ENCODE peak calls at places on chromosome 1, in four cellular contexts. V, X, K and M are unnamed samples.

GRCh38 chr1:73862343-73862742 is 335.6 kb downstream of the LRRIQ3 start:
- DNase-seq in V (no peak), X (no peak), K (no peak), M (no peak)

GRCh38 chr1:6460349-6461236 is 5.4 kb downstream of the TNFRSF25 start:
- DNase-seq in V (no peak), X (no peak), K (no peak), M (peak)

GRCh38 chr1:55285849-55286248 is 70.7 kb upstream of the USP24 start:
- DNase-seq in V (peak), X (no peak), K (no peak), M (no peak)

GRCh38 chr1:50474859-50475809 is 51.9 kb upstream of the DMRTA2 start:
- DNase-seq in V (peak), X (no peak), K (peak), M (no peak)

GRCh38 chr1:219379691-219380090 is 206.0 kb downstream of the LYPLAL1 start:
- DNase-seq in V (no peak), X (no peak), K (no peak), M (no peak)

GRCh38 chr1:19338323-19338762 is 26.2 kb downstream of the SLC66A1 start:
- DNase-seq in V (peak), X (no peak), K (no peak), M (no peak)

GRCh38 chr1:230157409-230158390 is 90.7 kb downstream of the GALNT2 start:
- DNase-seq in V (peak), X (no peak), K (no peak), M (no peak)

GRCh38 chr1:243459059-243459458 is 203.2 kb downstream of the SDCCAG8 start:
- DNase-seq in V (no peak), X (no peak), K (no peak), M (no peak)

GRCh38 chr1:32101233-32101681 is 6.6 kb upstream of the KPNA6 start:
- DNase-seq in V (peak), X (no peak), K (peak), M (no peak)

GRCh38 chr1:46133181-46133658 is 791 bp upstream of the PIK3R3 start:
- DNase-seq in V (no peak), X (peak), K (no peak), M (no peak)

GRCh38 chr1:241825581-241825980 is 22.4 kb upstream of the EXO1 start:
- DNase-seq in V (peak), X (no peak), K (no peak), M (no peak)

GRCh38 chr1:232628335-232629214 is 1.4 kb downstream of the SIPA1L2 start:
- DNase-seq in V (peak), X (no peak), K (no peak), M (no peak)

GRCh38 chr1:187390157-187390556 is 561.4 kb downstream of the PLA2G4A start:
- DNase-seq in V (peak), X (no peak), K (no peak), M (no peak)

GRCh38 chr1:30140566-30140965 is 582.8 kb downstream of the MATN1 start:
- DNase-seq in V (no peak), X (no peak), K (no peak), M (no peak)

GRCh38 chr1:41658444-41659158 is 174.1 kb upstream of the EDN2 start:
- DNase-seq in V (no peak), X (no peak), K (no peak), M (no peak)

GRCh38 chr1:214310777-214311690 is 30.1 kb downstream of the SMYD2 start:
- DNase-seq in V (no peak), X (no peak), K (no peak), M (no peak)

GRCh38 chr1:85047472-85048295 is 616 bp downstream of the MCOLN3 start:
- DNase-seq in V (peak), X (no peak), K (no peak), M (no peak)

GRCh38 chr1:109786531-109787021 is 22.9 kb upstream of the EPS8L3 start:
- DNase-seq in V (no peak), X (no peak), K (peak), M (no peak)

GRCh38 chr1:219812491-219813221 is 115.7 kb downstream of the SLC30A10 start:
- DNase-seq in V (peak), X (no peak), K (peak), M (no peak)

GRCh38 chr1:30908446-30908885 is at the start of gene SDC3:
- DNase-seq in V (peak), X (no peak), K (no peak), M (no peak)

GRCh38 chr1:154784924-154785531 is 85.1 kb downstream of the KCNN3 start:
- DNase-seq in V (no peak), X (no peak), K (no peak), M (no peak)

GRCh38 chr1:246165826-246166709 is 341.0 kb downstream of the SMYD3 start:
- DNase-seq in V (no peak), X (no peak), K (no peak), M (no peak)

GRCh38 chr1:202085682-202086373 is 36.9 kb upstream of the GPR37L1 start:
- DNase-seq in V (peak), X (no peak), K (peak), M (no peak)

GRCh38 chr1:220221269-220221668 is 51.0 kb downstream of the RAB3GAP2 start:
- DNase-seq in V (no peak), X (no peak), K (no peak), M (no peak)

GRCh38 chr1:109933856-109934711 is 23.4 kb downstream of the CSF1 start:
- DNase-seq in V (peak), X (no peak), K (peak), M (no peak)

GRCh38 chr1:39738622-39739366 is at the start of gene PPIE:
- DNase-seq in V (peak), X (peak), K (peak), M (peak)

GRCh38 chr1:181104042-181104789 is 15.7 kb downstream of the IER5 start:
- DNase-seq in V (no peak), X (no peak), K (peak), M (no peak)
- TF ChIP-seq CTCF in V (no peak), X (no peak), K (no peak), M (no peak)

GRCh38 chr1:1374861-1375662 is at the start of gene AURKAIP1:
- DNase-seq in V (peak), X (peak), K (peak), M (peak)
- TF ChIP-seq CTCF in V (peak), X (no peak), K (no peak), M (no peak)

DNA sequence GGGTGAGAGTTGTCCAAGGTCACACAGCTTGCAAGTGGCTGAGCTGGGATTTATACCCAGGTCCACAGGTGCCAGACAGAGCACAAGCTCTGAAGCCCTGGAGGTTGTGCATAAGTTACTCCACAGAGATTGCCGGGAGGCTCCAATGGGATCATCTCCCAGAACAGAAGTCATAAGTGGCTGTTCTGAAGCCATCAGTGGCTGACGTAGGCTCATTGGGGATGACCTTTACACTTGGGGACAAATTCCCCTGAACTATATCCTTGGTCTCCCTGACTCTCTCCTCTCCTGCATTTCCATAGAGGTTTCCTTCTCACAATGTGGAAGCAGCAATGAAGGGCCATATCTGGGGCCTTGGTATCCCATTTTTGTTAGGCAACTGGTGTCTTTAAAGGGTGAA is 37.0 kb upstream of the IFNLR1 start:
- DNase-seq in V (no peak), X (no peak), K (no peak), M (no peak)
- TF ChIP-seq CTCF in V (no peak), X (no peak), K (no peak), M (no peak)

DNA sequence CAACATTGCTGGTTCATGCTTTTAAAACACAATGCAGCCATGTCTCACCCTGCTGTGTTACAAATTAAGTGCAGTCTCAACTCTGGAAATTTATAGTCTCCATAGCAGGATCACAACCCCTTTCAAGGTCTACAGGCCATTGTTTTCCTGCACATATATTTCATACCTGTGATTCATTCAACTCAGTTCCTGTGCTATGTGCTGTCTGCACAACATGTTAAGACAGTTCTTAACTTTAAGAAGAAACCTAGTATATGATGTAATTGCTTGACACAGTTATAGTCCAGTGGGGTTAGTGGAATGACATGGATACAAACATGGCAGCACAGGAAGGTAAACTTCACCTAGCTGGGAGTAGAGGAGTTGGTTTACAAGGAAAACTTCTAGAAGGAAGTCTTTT is 106.4 kb downstream of the IFI44 start:
- DNase-seq in V (no peak), X (no peak), K (no peak), M (no peak)
- TF ChIP-seq CTCF in V (no peak), X (no peak), K (no peak), M (no peak)

GRCh38 chr1:207565546-207566468 is 69.8 kb downstream of the CR1 start:
- DNase-seq in V (peak), X (no peak), K (no peak), M (no peak)
- TF ChIP-seq CTCF in V (peak), X (no peak), K (peak), M (no peak)

GRCh38 chr1:2130871-2131289 is 63.7 kb downstream of the FAAP20 start:
- DNase-seq in V (no peak), X (no peak), K (no peak), M (no peak)
- TF ChIP-seq CTCF in V (no peak), X (no peak), K (no peak), M (no peak)

DNA sequence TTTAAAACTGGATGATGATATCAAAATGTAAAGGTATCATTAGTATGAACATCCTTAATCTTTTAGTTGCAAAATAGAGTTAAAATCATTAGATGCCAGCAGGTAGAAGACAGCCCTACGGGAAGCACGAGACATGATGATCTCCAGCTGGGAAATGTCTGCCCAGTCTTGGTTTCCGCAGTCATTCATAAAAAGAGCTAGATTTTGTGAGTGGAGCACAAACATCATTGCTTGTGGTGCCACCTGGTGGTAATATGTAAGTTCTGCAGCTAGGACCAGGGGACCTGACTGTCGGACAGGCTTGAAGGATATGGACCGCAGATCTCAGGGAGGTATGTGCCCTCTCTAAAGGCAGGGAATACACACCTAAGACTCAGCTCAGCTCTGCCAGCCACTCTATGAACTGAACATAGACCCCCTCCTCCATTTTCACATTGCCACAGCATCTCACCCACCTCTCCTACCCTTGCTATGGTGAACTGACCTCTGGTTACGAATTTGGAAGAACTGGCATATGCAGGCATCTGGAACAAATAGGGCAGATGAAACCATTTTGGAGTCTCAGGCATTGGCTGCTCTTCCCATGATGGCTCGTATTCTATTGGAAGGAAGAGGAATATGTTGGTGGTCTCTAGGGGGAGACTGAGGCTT is 9.2 kb downstream of the FCMR start:
- DNase-seq in V (peak), X (no peak), K (peak), M (peak)
- TF ChIP-seq CTCF in V (peak), X (no peak), K (peak), M (peak)

GRCh38 chr1:168321945-168322344 is 41.3 kb downstream of the TBX19 start:
- DNase-seq in V (peak), X (no peak), K (peak), M (no peak)
- TF ChIP-seq CTCF in V (peak), X (no peak), K (peak), M (no peak)

GRCh38 chr1:114512595-114513280 is 1.7 kb upstream of the TRIM33 start:
- DNase-seq in V (no peak), X (no peak), K (no peak), M (no peak)

GRCh38 chr1:114510235-114511047 is 562 bp downstream of the TRIM33 start:
- DNase-seq in V (peak), X (no peak), K (peak), M (peak)

GRCh38 chr1:114509596-114510234 is 1.3 kb downstream of the TRIM33 start:
- DNase-seq in V (no peak), X (no peak), K (peak), M (no peak)

GRCh38 chr1:114508386-114508898 is 2.6 kb downstream of the TRIM33 start:
- DNase-seq in V (no peak), X (no peak), K (no peak), M (no peak)

DNA sequence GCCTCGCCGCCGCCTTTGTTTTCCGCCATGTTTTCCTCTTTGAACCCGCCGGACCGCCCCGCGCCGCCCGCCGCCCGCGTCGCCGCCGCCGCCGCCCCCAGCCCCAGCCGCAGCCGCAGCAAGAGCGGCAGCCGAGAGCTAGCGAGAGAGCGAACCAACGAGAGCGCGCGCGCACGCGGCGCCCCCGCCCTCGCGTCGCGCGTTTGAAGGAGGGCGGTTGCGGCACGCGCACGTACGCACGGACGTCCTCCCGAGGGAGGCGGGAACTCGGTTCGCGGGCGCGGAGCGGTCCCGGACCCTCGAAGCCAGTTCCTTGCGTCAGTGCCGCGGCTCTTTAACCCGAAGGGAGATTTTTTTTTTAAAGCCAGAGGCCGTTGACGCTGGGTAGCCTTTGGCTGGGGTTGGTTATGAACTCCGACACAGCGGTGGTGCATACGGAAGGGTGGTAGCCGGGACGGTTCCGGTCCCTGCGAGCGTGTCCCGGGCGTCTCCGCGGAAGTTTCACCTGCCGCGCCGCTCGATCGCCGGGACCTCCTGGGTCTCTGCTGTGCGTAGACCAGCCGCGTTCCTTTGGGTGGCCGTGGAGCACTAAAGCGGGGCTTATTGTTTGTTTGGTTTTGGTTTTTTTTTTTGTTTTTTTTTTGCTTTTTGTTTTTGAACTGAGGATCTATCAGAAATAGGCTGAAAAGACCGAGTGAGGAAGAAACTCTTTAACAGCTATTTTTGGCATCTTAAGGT is at the start of gene TRIM33:
- DNase-seq in V (peak), X (peak), K (peak), M (peak)
- TF ChIP-seq CTCF in V (no peak), X (no peak), K (no peak), M (no peak)